ENCODE peak calls at places on chromosomes 3 and 15, in four cellular contexts. One of them, this sample, is unnamed.

GRCh38 chr3:101381809-101382208 is 61.4 kb upstream of the IMPG2 start:
- DNase-seq in neuronal stem cell: peak; percentile 6
- DNase-seq in HFF-Myc: peak; percentile 27
- DNase-seq in cardiac muscle cell: peak; percentile 55
- DNase-seq in this sample: peak; percentile 6

GRCh38 chr3:64595253-64595694 is 92.5 kb downstream of the ADAMTS9 start:
- DNase-seq in neuronal stem cell: no peak
- DNase-seq in HFF-Myc: no peak
- DNase-seq in cardiac muscle cell: peak; percentile 96
- DNase-seq in this sample: no peak

GRCh38 chr15:78804391-78804792 is 6.9 kb downstream of the ADAMTS7 start:
- DNase-seq in neuronal stem cell: no peak
- DNase-seq in HFF-Myc: no peak
- DNase-seq in cardiac muscle cell: no peak
- DNase-seq in this sample: no peak

GRCh38 chr3:112561085-112561692 is 573 bp downstream of the ATG3 start:
- DNase-seq in neuronal stem cell: peak; percentile 56
- DNase-seq in HFF-Myc: no peak
- DNase-seq in cardiac muscle cell: peak; percentile 91
- DNase-seq in this sample: no peak

GRCh38 chr15:100663066-100663465 is 60.7 kb downstream of the ASB7 start:
- DNase-seq in neuronal stem cell: peak; percentile 26
- DNase-seq in HFF-Myc: no peak
- DNase-seq in cardiac muscle cell: peak; percentile 22
- DNase-seq in this sample: no peak

GRCh38 chr15:93300796-93301195 is 211.8 kb upstream of the RGMA start:
- DNase-seq in neuronal stem cell: no peak
- DNase-seq in HFF-Myc: no peak
- DNase-seq in cardiac muscle cell: no peak
- DNase-seq in this sample: no peak

GRCh38 chr3:52396907-52397591 is 47.9 kb downstream of the SEMA3G start:
- DNase-seq in neuronal stem cell: no peak
- DNase-seq in HFF-Myc: no peak
- DNase-seq in cardiac muscle cell: no peak
- DNase-seq in this sample: no peak

GRCh38 chr15:70375586-70375985 is 277.9 kb upstream of the TLE3 start:
- DNase-seq in neuronal stem cell: no peak
- DNase-seq in HFF-Myc: no peak
- DNase-seq in cardiac muscle cell: no peak
- DNase-seq in this sample: no peak

GRCh38 chr3:134367412-134367811 is 6.8 kb downstream of the AMOTL2 start:
- DNase-seq in neuronal stem cell: no peak
- DNase-seq in HFF-Myc: no peak
- DNase-seq in cardiac muscle cell: no peak
- DNase-seq in this sample: no peak

GRCh38 chr3:42061711-42062408 is 29.3 kb upstream of the TRAK1 start:
- DNase-seq in neuronal stem cell: no peak
- DNase-seq in HFF-Myc: peak; percentile 81
- DNase-seq in cardiac muscle cell: peak; percentile 92
- DNase-seq in this sample: peak; percentile 81

GRCh38 chr3:99544819-99545281 is 93.5 kb upstream of the COL8A1 start:
- DNase-seq in neuronal stem cell: no peak
- DNase-seq in HFF-Myc: no peak
- DNase-seq in cardiac muscle cell: peak; percentile 74
- DNase-seq in this sample: no peak

GRCh38 chr15:92981333-92981732 is 81.2 kb downstream of the CHD2 start:
- DNase-seq in neuronal stem cell: no peak
- DNase-seq in HFF-Myc: no peak
- DNase-seq in cardiac muscle cell: no peak
- DNase-seq in this sample: no peak

GRCh38 chr15:93200448-93201226 is 111.6 kb upstream of the RGMA start:
- DNase-seq in neuronal stem cell: no peak
- DNase-seq in HFF-Myc: no peak
- DNase-seq in cardiac muscle cell: no peak
- DNase-seq in this sample: no peak

GRCh38 chr3:63745757-63746156 is 73.3 kb upstream of the C3orf49 start:
- DNase-seq in neuronal stem cell: no peak
- DNase-seq in HFF-Myc: no peak
- DNase-seq in cardiac muscle cell: no peak
- DNase-seq in this sample: no peak

GRCh38 chr15:81758789-81759188 is 287.0 kb downstream of the MEX3B start:
- DNase-seq in neuronal stem cell: no peak
- DNase-seq in HFF-Myc: no peak
- DNase-seq in cardiac muscle cell: no peak
- DNase-seq in this sample: no peak

GRCh38 chr15:68994149-68994548 is 20.3 kb upstream of the NOX5 start:
- DNase-seq in neuronal stem cell: no peak
- DNase-seq in HFF-Myc: no peak
- DNase-seq in cardiac muscle cell: peak; percentile 41
- DNase-seq in this sample: peak; percentile 26

GRCh38 chr3:185926445-185926844 is 11.4 kb downstream of the TRA2B start:
- DNase-seq in neuronal stem cell: no peak
- DNase-seq in HFF-Myc: no peak
- DNase-seq in cardiac muscle cell: no peak
- DNase-seq in this sample: no peak

GRCh38 chr15:31409196-31409595 is 82.6 kb downstream of the KLF13 start:
- DNase-seq in neuronal stem cell: no peak
- DNase-seq in HFF-Myc: no peak
- DNase-seq in cardiac muscle cell: peak; percentile 46
- DNase-seq in this sample: no peak

GRCh38 chr15:88256261-88257230 is at the start of gene NTRK3:
- DNase-seq in neuronal stem cell: peak; percentile 42
- DNase-seq in HFF-Myc: no peak
- DNase-seq in cardiac muscle cell: peak; percentile 57
- DNase-seq in this sample: no peak

GRCh38 chr3:127064391-127065137 is 81.6 kb downstream of the PLXNA1 start:
- DNase-seq in neuronal stem cell: no peak
- DNase-seq in HFF-Myc: peak; percentile 29
- DNase-seq in cardiac muscle cell: peak; percentile 27
- DNase-seq in this sample: no peak

GRCh38 chr3:20558161-20558560 is 372.2 kb upstream of the SGO1 start:
- DNase-seq in neuronal stem cell: no peak
- DNase-seq in HFF-Myc: no peak
- DNase-seq in cardiac muscle cell: no peak
- DNase-seq in this sample: no peak

GRCh38 chr3:52912885-52913731 is 15.8 kb upstream of the STIMATE start:
- DNase-seq in neuronal stem cell: no peak
- DNase-seq in HFF-Myc: no peak
- DNase-seq in cardiac muscle cell: no peak
- DNase-seq in this sample: no peak

GRCh38 chr3:132448211-132448961 is 31.1 kb downstream of the DNAJC13 start:
- DNase-seq in neuronal stem cell: no peak
- DNase-seq in HFF-Myc: no peak
- DNase-seq in cardiac muscle cell: peak; percentile 73
- DNase-seq in this sample: no peak

GRCh38 chr15:63402498-63403253 is 21.0 kb upstream of the CA12 start:
- DNase-seq in neuronal stem cell: peak; percentile 26
- DNase-seq in HFF-Myc: no peak
- DNase-seq in cardiac muscle cell: peak; percentile 63
- DNase-seq in this sample: no peak

GRCh38 chr3:46971742-46972141 is 4.8 kb downstream of the CCDC12 start:
- DNase-seq in neuronal stem cell: no peak
- DNase-seq in HFF-Myc: no peak
- DNase-seq in cardiac muscle cell: no peak
- DNase-seq in this sample: no peak

GRCh38 chr3:46976326-46977190 is at the start of gene CCDC12:
- DNase-seq in neuronal stem cell: peak; percentile 96
- DNase-seq in HFF-Myc: peak; percentile 99
- DNase-seq in cardiac muscle cell: peak; percentile 99
- DNase-seq in this sample: peak; percentile 98

GRCh38 chr3:46972396-46972795 is 4.1 kb downstream of the CCDC12 start:
- DNase-seq in neuronal stem cell: no peak
- DNase-seq in HFF-Myc: no peak
- DNase-seq in cardiac muscle cell: no peak
- DNase-seq in this sample: no peak

GRCh38 chr3:46977811-46978195 is 1.3 kb upstream of the CCDC12 start:
- DNase-seq in neuronal stem cell: no peak
- DNase-seq in HFF-Myc: no peak
- DNase-seq in cardiac muscle cell: no peak
- DNase-seq in this sample: no peak

DNA sequence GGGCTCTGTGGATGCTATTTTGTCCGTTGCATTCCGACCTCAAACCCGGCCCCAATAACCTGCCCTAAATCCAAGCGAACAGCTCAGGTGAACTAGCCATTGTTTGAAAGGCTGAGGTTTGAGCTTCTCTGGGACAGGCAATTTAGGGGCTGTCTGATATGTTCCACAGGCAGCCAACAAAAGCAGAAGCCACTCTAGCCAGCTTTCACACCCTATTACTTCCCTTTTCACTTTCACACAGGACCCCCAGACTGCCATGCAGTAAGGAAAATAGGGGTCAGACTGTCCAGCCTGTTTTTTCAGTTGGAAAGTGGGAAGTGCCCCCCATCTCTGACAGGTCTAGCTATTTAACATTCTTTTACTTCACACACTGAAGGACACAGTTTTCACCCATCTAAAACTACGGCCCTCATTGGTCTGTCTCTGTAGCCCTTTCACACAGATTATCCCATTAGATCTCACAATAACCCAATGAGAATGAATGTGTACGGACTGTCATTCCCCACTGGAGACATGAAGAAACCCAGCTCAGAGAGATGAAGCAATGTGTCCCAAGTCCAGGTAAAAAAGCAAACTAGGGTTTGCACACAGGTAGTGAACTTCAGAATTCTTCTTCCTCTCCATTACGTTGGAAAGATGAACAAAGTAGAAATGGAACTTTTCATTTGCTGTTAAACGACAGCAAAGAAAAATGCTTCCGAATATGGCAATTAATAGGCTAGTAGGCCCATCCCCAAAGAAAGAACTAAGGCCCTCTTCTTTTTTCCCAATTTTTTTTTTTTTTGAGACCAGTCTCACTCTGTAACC is 1.9 kb downstream of the CCDC12 start:
- DNase-seq in neuronal stem cell: no peak
- DNase-seq in HFF-Myc: no peak
- DNase-seq in cardiac muscle cell: no peak
- DNase-seq in this sample: no peak
- H3K4me3 ChIP-seq in neuronal stem cell: no peak overlapping the region
- H3K4me3 ChIP-seq in HFF-Myc: peak overlapping the region; percentile 95
- H3K4me3 ChIP-seq in cardiac muscle cell: no peak overlapping the region
- H3K4me3 ChIP-seq in this sample: no peak overlapping the region

GRCh38 chr3:170228093-170228766 is 6.0 kb downstream of the PRKCI start:
- DNase-seq in neuronal stem cell: no peak
- DNase-seq in HFF-Myc: no peak
- DNase-seq in cardiac muscle cell: peak; percentile 37
- DNase-seq in this sample: no peak

GRCh38 chr3:170232266-170232665 is 10.0 kb downstream of the PRKCI start:
- DNase-seq in neuronal stem cell: no peak
- DNase-seq in HFF-Myc: no peak
- DNase-seq in cardiac muscle cell: peak; percentile 26
- DNase-seq in this sample: no peak

GRCh38 chr3:170233532-170233931 is 11.3 kb downstream of the PRKCI start:
- DNase-seq in neuronal stem cell: no peak
- DNase-seq in HFF-Myc: no peak
- DNase-seq in cardiac muscle cell: peak; percentile 84
- DNase-seq in this sample: peak; percentile 55
- H3K4me3 ChIP-seq in neuronal stem cell: no peak overlapping the region
- H3K4me3 ChIP-seq in HFF-Myc: no peak overlapping the region
- H3K4me3 ChIP-seq in cardiac muscle cell: no peak overlapping the region
- H3K4me3 ChIP-seq in this sample: no peak overlapping the region

GRCh38 chr3:115423170-115423569 is 200.1 kb upstream of the GAP43 start:
- DNase-seq in neuronal stem cell: no peak
- DNase-seq in HFF-Myc: no peak
- DNase-seq in cardiac muscle cell: peak; percentile 25
- DNase-seq in this sample: no peak

GRCh38 chr3:115428825-115429224 is 194.5 kb upstream of the GAP43 start:
- DNase-seq in neuronal stem cell: no peak
- DNase-seq in HFF-Myc: no peak
- DNase-seq in cardiac muscle cell: no peak
- DNase-seq in this sample: no peak
- H3K4me3 ChIP-seq in neuronal stem cell: no peak overlapping the region
- H3K4me3 ChIP-seq in HFF-Myc: no peak overlapping the region
- H3K4me3 ChIP-seq in cardiac muscle cell: no peak overlapping the region
- H3K4me3 ChIP-seq in this sample: no peak overlapping the region

GRCh38 chr3:44584646-44585501 is at the start of gene ZNF660:
- DNase-seq in neuronal stem cell: peak; percentile 90
- DNase-seq in HFF-Myc: peak; percentile 19
- DNase-seq in cardiac muscle cell: peak; percentile 90
- DNase-seq in this sample: no peak
- H3K4me3 ChIP-seq in neuronal stem cell: peak within 1 kb of the TSS; percentile 88
- H3K4me3 ChIP-seq in HFF-Myc: peak within 1 kb of the TSS; percentile 47
- H3K4me3 ChIP-seq in cardiac muscle cell: peak within 1 kb of the TSS; percentile 60
- H3K4me3 ChIP-seq in this sample: peak within 1 kb of the TSS; percentile 53

This sample was measured in BJ.